ENCODE peak calls at places on chromosome 6, in nine cellular contexts. S is pulmonary artery endothelial cell; J is neural crest cell; B is bronchial epithelial cell; E is activated CD4-positive, alpha-beta T cell treated with anti-CD3 and anti-CD28 coated beads, Interleukin-2, amount 50 U/mL, for 48 hours; G is head of caudate nucleus; I is NCI-H2029; D is mucosa of descending colon; V is A549. L is an unnamed sample.

GRCh38 chr6:34529665-34530327 is 26.3 kb downstream of the SPDEF start:
- DNase-seq in S (no peak), J (no peak), B (peak; percentile 23), E (no peak), G (no peak), I (peak; percentile 75), D (peak; percentile 70), V (peak; percentile 34), L (no peak)

GRCh38 chr6:108618623-108619152 is 58.0 kb downstream of the FOXO3 start:
- DNase-seq in S (no peak), J (no peak), B (no peak), E (no peak), G (no peak), I (no peak), D (no peak), V (no peak), L (no peak)

GRCh38 chr6:93416575-93417420 is 2.6 kb downstream of the EPHA7 start:
- DNase-seq in S (no peak), J (peak; percentile 48), B (no peak), E (no peak), G (peak; percentile 65), I (peak; percentile 78), D (peak; percentile 25), V (peak; percentile 37), L (no peak)

GRCh38 chr6:166490671-166491500 is 95.6 kb downstream of the RAMACL start:
- DNase-seq in S (peak; percentile 51), J (no peak), B (peak; percentile 33), E (no peak), G (no peak), I (peak; percentile 80), D (peak; percentile 34), V (no peak), L (no peak)

GRCh38 chr6:85449818-85450577 is at the start of gene NT5E:
- DNase-seq in S (no peak), J (peak; percentile 50), B (peak; percentile 42), E (peak; percentile 34), G (peak; percentile 53), I (no peak), D (peak; percentile 85), V (peak; percentile 77), L (no peak)

GRCh38 chr6:135066806-135067205 is 12.2 kb upstream of the HBS1L start:
- DNase-seq in S (no peak), J (no peak), B (no peak), E (peak; percentile 21), G (no peak), I (no peak), D (no peak), V (no peak), L (no peak)

GRCh38 chr6:43791752-43792422 is 21.9 kb downstream of the VEGFA start:
- DNase-seq in S (no peak), J (no peak), B (no peak), E (no peak), G (no peak), I (no peak), D (peak; percentile 3), V (no peak), L (no peak)

GRCh38 chr6:54071941-54072340 is 39.3 kb upstream of the MLIP start:
- DNase-seq in S (no peak), J (no peak), B (no peak), E (no peak), G (no peak), I (no peak), D (no peak), V (no peak), L (peak; percentile 69)

GRCh38 chr6:11054722-11055121 is 10.6 kb upstream of the ELOVL2 start:
- DNase-seq in S (no peak), J (no peak), B (no peak), E (no peak), G (no peak), I (no peak), D (no peak), V (no peak), L (no peak)

GRCh38 chr6:110217255-110217654 is 37.0 kb downstream of the CDC40 start:
- DNase-seq in S (no peak), J (no peak), B (peak; percentile 39), E (no peak), G (peak; percentile 34), I (no peak), D (no peak), V (no peak), L (no peak)

GRCh38 chr6:42532038-42532669 is 31.7 kb upstream of the UBR2 start:
- DNase-seq in S (peak; percentile 20), J (no peak), B (peak; percentile 52), E (no peak), G (peak; percentile 17), I (peak; percentile 51), D (no peak), V (peak; percentile 77), L (peak; percentile 29)

GRCh38 chr6:28657756-28658465 is 132.2 kb downstream of the GPX5 start:
- DNase-seq in S (no peak), J (peak; percentile 65), B (peak; percentile 42), E (peak; percentile 69), G (peak; percentile 75), I (no peak), D (no peak), V (peak; percentile 58), L (no peak)

GRCh38 chr6:100427452-100427851 is 37.3 kb downstream of the SIM1 start:
- DNase-seq in S (no peak), J (no peak), B (no peak), E (no peak), G (no peak), I (no peak), D (no peak), V (no peak), L (no peak)

GRCh38 chr6:125794342-125795137 is 3.8 kb downstream of the NCOA7 start:
- DNase-seq in S (no peak), J (no peak), B (peak; percentile 53), E (no peak), G (no peak), I (no peak), D (no peak), V (no peak), L (no peak)

GRCh38 chr6:37004044-37004984 is 1.1 kb upstream of the FGD2 start:
- DNase-seq in S (no peak), J (no peak), B (no peak), E (no peak), G (no peak), I (no peak), D (no peak), V (no peak), L (no peak)

GRCh38 chr6:31401403-31401802 is 2.0 kb upstream of the MICA start:
- DNase-seq in S (peak; percentile 32), J (no peak), B (peak; percentile 87), E (no peak), G (no peak), I (no peak), D (no peak), V (peak; percentile 71), L (no peak)

GRCh38 chr6:53603381-53604121 is 58.6 kb upstream of the GCLC start:
- DNase-seq in S (no peak), J (no peak), B (no peak), E (no peak), G (no peak), I (no peak), D (no peak), V (no peak), L (peak; percentile 9)

GRCh38 chr6:143676437-143677045 is 1.2 kb upstream of the PHACTR2 start:
- DNase-seq in S (no peak), J (no peak), B (no peak), E (no peak), G (no peak), I (no peak), D (no peak), V (no peak), L (no peak)

GRCh38 chr6:125584468-125584939 is 164.9 kb upstream of the HEY2 start:
- DNase-seq in S (peak; percentile 10), J (peak; percentile 29), B (peak; percentile 79), E (no peak), G (peak; percentile 83), I (peak; percentile 21), D (no peak), V (peak; percentile 29), L (peak; percentile 97)

GRCh38 chr6:13859871-13860555 is 45.7 kb upstream of the MCUR1 start:
- DNase-seq in S (no peak), J (no peak), B (no peak), E (no peak), G (no peak), I (no peak), D (no peak), V (no peak), L (no peak)

GRCh38 chr6:148998704-148999103 is 251.9 kb downstream of the UST start:
- DNase-seq in S (no peak), J (no peak), B (no peak), E (no peak), G (no peak), I (no peak), D (no peak), V (no peak), L (no peak)

GRCh38 chr6:158708239-158708638 is 58.4 kb downstream of the SYTL3 start:
- DNase-seq in S (no peak), J (no peak), B (no peak), E (no peak), G (no peak), I (no peak), D (no peak), V (no peak), L (no peak)

GRCh38 chr6:123802697-123803455 is 789 bp upstream of the NKAIN2 start:
- DNase-seq in S (peak; percentile 26), J (peak; percentile 80), B (peak; percentile 78), E (peak; percentile 72), G (peak; percentile 92), I (peak; percentile 96), D (peak; percentile 84), V (peak; percentile 72), L (peak; percentile 75)

GRCh38 chr6:154951400-154952200 is 43.5 kb upstream of the TIAM2 start:
- DNase-seq in S (no peak), J (no peak), B (peak; percentile 27), E (no peak), G (no peak), I (peak; percentile 20), D (no peak), V (no peak), L (no peak)

GRCh38 chr6:104108587-104108986 is 751.1 kb downstream of the HACE1 start:
- DNase-seq in S (no peak), J (no peak), B (no peak), E (no peak), G (no peak), I (no peak), D (no peak), V (no peak), L (no peak)

GRCh38 chr6:30844118-30844535 is 40.2 kb upstream of the DDR1 start:
- DNase-seq in S (no peak), J (no peak), B (no peak), E (no peak), G (no peak), I (no peak), D (no peak), V (peak; percentile 33), L (no peak)

GRCh38 chr6:130796313-130796905 is 30.8 kb upstream of the SMLR1 start:
- DNase-seq in S (peak; percentile 73), J (no peak), B (peak; percentile 7), E (no peak), G (no peak), I (no peak), D (no peak), V (peak; percentile 9), L (peak; percentile 63)

GRCh38 chr6:55293116-55293515 is 34.2 kb upstream of the GFRAL start:
- DNase-seq in S (no peak), J (no peak), B (peak; percentile 30), E (no peak), G (no peak), I (no peak), D (no peak), V (peak; percentile 17), L (no peak)

GRCh38 chr6:148513145-148514071 is 170.8 kb downstream of the SASH1 start:
- DNase-seq in S (no peak), J (no peak), B (no peak), E (no peak), G (peak; percentile 66), I (no peak), D (no peak), V (no peak), L (no peak)

GRCh38 chr6:148745926-148746325 is 904 bp upstream of the UST start:
- DNase-seq in S (no peak), J (no peak), B (peak; percentile 49), E (no peak), G (no peak), I (no peak), D (no peak), V (no peak), L (no peak)

GRCh38 chr6:49849121-49849907 is 17.0 kb downstream of the CRISP1 start:
- DNase-seq in S (no peak), J (no peak), B (peak; percentile 66), E (no peak), G (no peak), I (peak; percentile 50), D (no peak), V (peak; percentile 46), L (no peak)

L was measured in smooth muscle cell of the brain vasculature.